ENCODE peak calls at places on chromosomes 3 and 15, in five cellular contexts. J is heart right ventricle, D is endodermal cell, Z is esophagus muscularis mucosa, T is A549. E is an unnamed sample.

GRCh38 chr15:90412356-90413194 is 24.5 kb downstream of the IQGAP1 start:
- DNase-seq in J (no peak), D (peak), Z (no peak), T (no peak), E (peak)

GRCh38 chr3:182792901-182793662 is at the start of gene ATP11B:
- DNase-seq in J (peak), D (peak), Z (peak), T (peak), E (no peak)

GRCh38 chr3:58250093-58250707 is 12.6 kb downstream of the ABHD6 start:
- DNase-seq in J (no peak), D (peak), Z (no peak), T (no peak), E (no peak)

GRCh38 chr15:50908209-50909043 is at the start of gene AP4E1:
- DNase-seq in J (peak), D (peak), Z (peak), T (peak), E (peak)

GRCh38 chr3:119585193-119585592 is 5.9 kb downstream of the ADPRH start:
- DNase-seq in J (no peak), D (no peak), Z (no peak), T (no peak), E (no peak)

GRCh38 chr3:82761858-82762257 is 1000.4 kb upstream of the GBE1 start:
- DNase-seq in J (no peak), D (no peak), Z (no peak), T (no peak), E (no peak)

GRCh38 chr3:88180398-88180999 is 30.7 kb downstream of the C3orf38 start:
- DNase-seq in J (no peak), D (no peak), Z (no peak), T (peak), E (peak)

GRCh38 chr3:190696777-190697501 is 165.6 kb downstream of the GMNC start:
- DNase-seq in J (no peak), D (no peak), Z (no peak), T (peak), E (no peak)

GRCh38 chr15:55782901-55783300 is 39.9 kb upstream of the PRTG start:
- DNase-seq in J (no peak), D (no peak), Z (no peak), T (no peak), E (no peak)

GRCh38 chr3:115638991-115639390 is 15.7 kb downstream of the GAP43 start:
- DNase-seq in J (no peak), D (no peak), Z (no peak), T (no peak), E (no peak)

GRCh38 chr3:142595581-142595950 is 627 bp upstream of the PLS1 start:
- DNase-seq in J (no peak), D (no peak), Z (peak), T (peak), E (no peak)

GRCh38 chr3:37072892-37073291 is 79.6 kb downstream of the MLH1 start:
- DNase-seq in J (no peak), D (no peak), Z (no peak), T (no peak), E (no peak)

GRCh38 chr3:69934398-69934797 is 65.1 kb upstream of the SAMMSON start:
- DNase-seq in J (no peak), D (no peak), Z (no peak), T (no peak), E (no peak)

GRCh38 chr15:41919201-41919820 is 25.5 kb upstream of the SPTBN5 start:
- DNase-seq in J (no peak), D (no peak), Z (no peak), T (no peak), E (no peak)

GRCh38 chr3:111715911-111716523 is 120.9 kb upstream of the ZBED2 start:
- DNase-seq in J (peak), D (peak), Z (peak), T (peak), E (no peak)

GRCh38 chr15:72540606-72541237 is 66.6 kb downstream of the ARIH1 start:
- DNase-seq in J (no peak), D (no peak), Z (no peak), T (no peak), E (no peak)

GRCh38 chr3:46892285-46893145 is 15.0 kb downstream of the PTH1R start:
- DNase-seq in J (peak), D (peak), Z (peak), T (peak), E (no peak)

GRCh38 chr3:60363817-60364216 is 887.4 kb downstream of the FHIT start:
- DNase-seq in J (no peak), D (no peak), Z (no peak), T (no peak), E (no peak)

GRCh38 chr3:50334339-50335075 is 6.1 kb downstream of the RASSF1 start:
- DNase-seq in J (no peak), D (no peak), Z (no peak), T (no peak), E (no peak)

GRCh38 chr3:127052121-127052561 is 69.2 kb downstream of the PLXNA1 start:
- DNase-seq in J (peak), D (no peak), Z (no peak), T (no peak), E (no peak)

GRCh38 chr3:138360272-138361192 is 12.2 kb downstream of the MRAS start:
- DNase-seq in J (peak), D (no peak), Z (no peak), T (no peak), E (no peak)

GRCh38 chr15:66129561-66129960 is 124.0 kb downstream of the MEGF11 start:
- DNase-seq in J (no peak), D (no peak), Z (no peak), T (no peak), E (no peak)

GRCh38 chr15:59169337-59169736 is 37.3 kb upstream of the LDHAL6B start:
- DNase-seq in J (no peak), D (no peak), Z (no peak), T (no peak), E (no peak)

GRCh38 chr15:62770111-62770660 is 272.4 kb upstream of the TPM1 start:
- DNase-seq in J (no peak), D (no peak), Z (no peak), T (no peak), E (no peak)

GRCh38 chr3:63914312-63914711 is 2.1 kb upstream of the SCAANT1 start:
- DNase-seq in J (no peak), D (no peak), Z (no peak), T (no peak), E (no peak)

GRCh38 chr15:51180534-51180933 is 85.8 kb upstream of the TNFAIP8L3 start:
- DNase-seq in J (no peak), D (no peak), Z (no peak), T (no peak), E (no peak)

GRCh38 chr3:32934150-32934742 is 17.2 kb upstream of the CCR4 start:
- DNase-seq in J (no peak), D (peak), Z (no peak), T (no peak), E (no peak)

GRCh38 chr3:72821170-72821781 is 27.0 kb downstream of the SHQ1 start:
- DNase-seq in J (no peak), D (no peak), Z (no peak), T (no peak), E (no peak)

GRCh38 chr15:73873889-73874511 is 636 bp downstream of the TBC1D21 start:
- DNase-seq in J (no peak), D (peak), Z (no peak), T (peak), E (peak)

GRCh38 chr3:130380398-130380797 is 34.9 kb downstream of the COL6A5 start:
- DNase-seq in J (no peak), D (no peak), Z (no peak), T (no peak), E (no peak)

GRCh38 chr3:115834068-115834467 is 210.8 kb downstream of the GAP43 start:
- DNase-seq in J (no peak), D (no peak), Z (no peak), T (no peak), E (no peak)

GRCh38 chr3:67602816-67603215 is 51.6 kb downstream of the SUCLG2 start:
- DNase-seq in J (no peak), D (no peak), Z (peak), T (no peak), E (no peak)

GRCh38 chr3:100260081-100260684 is 609 bp upstream of the TBC1D23 start:
- DNase-seq in J (peak), D (peak), Z (no peak), T (no peak), E (no peak)

GRCh38 chr15:73120269-73120668 is 68.0 kb downstream of the NEO1 start:
- DNase-seq in J (no peak), D (no peak), Z (no peak), T (no peak), E (no peak)

GRCh38 chr3:53881691-53882593 is at the start of gene ACTR8:
- DNase-seq in J (peak), D (peak), Z (peak), T (peak), E (peak)
- TF ChIP-seq CTCF in J (no peak), D (peak), Z (no peak), T (no peak), E (no peak)

DNA sequence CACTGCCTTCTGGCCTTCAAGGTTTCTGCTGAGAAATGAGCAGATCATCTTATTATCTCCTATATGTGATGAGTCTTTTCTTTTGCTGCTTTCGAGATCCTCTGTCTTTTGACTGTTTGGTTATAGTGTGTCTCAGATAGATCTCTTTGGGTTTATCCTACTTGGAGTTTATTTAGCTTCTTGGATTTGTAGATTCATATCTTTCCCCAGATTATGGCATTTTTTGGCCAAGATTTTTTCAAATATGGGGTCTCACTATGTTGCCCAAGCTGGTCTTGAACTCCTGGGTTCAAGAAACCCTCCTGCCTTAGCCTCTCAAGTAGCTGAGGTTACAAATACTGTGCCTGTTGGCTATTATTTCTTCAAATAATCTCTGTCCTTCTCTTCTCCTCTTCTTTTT is 150.3 kb downstream of the PDE8A start:
- DNase-seq in J (no peak), D (no peak), Z (no peak), T (no peak), E (no peak)
- TF ChIP-seq CTCF in J (no peak), D (no peak), Z (no peak), T (no peak), E (no peak)

GRCh38 chr3:184284696-184285095 is 8.9 kb downstream of the ECE2 start:
- DNase-seq in J (no peak), D (peak), Z (no peak), T (peak), E (no peak)
- TF ChIP-seq CTCF in J (peak), D (peak), Z (no peak), T (peak), E (no peak)

GRCh38 chr3:172478116-172478515 is 29.9 kb upstream of the GHSR start:
- DNase-seq in J (no peak), D (no peak), Z (no peak), T (no peak), E (no peak)
- TF ChIP-seq CTCF in J (no peak), D (no peak), Z (no peak), T (no peak), E (no peak)

GRCh38 chr15:45378149-45378912 is at the start of gene GATM:
- DNase-seq in J (peak), D (peak), Z (peak), T (peak), E (peak)
- TF ChIP-seq CTCF in J (peak), D (peak), Z (no peak), T (no peak), E (peak)

GRCh38 chr15:52466134-52466701 is 62.5 kb downstream of the MYO5A start:
- DNase-seq in J (peak), D (peak), Z (no peak), T (no peak), E (peak)

GRCh38 chr15:52464040-52464439 is 64.6 kb downstream of the MYO5A start:
- DNase-seq in J (no peak), D (no peak), Z (no peak), T (no peak), E (no peak)

GRCh38 chr15:52464478-52464877 is 64.2 kb downstream of the MYO5A start:
- DNase-seq in J (no peak), D (no peak), Z (no peak), T (no peak), E (peak)

GRCh38 chr15:52462806-52463360 is 65.8 kb downstream of the MYO5A start:
- DNase-seq in J (no peak), D (no peak), Z (no peak), T (no peak), E (no peak)

DNA sequence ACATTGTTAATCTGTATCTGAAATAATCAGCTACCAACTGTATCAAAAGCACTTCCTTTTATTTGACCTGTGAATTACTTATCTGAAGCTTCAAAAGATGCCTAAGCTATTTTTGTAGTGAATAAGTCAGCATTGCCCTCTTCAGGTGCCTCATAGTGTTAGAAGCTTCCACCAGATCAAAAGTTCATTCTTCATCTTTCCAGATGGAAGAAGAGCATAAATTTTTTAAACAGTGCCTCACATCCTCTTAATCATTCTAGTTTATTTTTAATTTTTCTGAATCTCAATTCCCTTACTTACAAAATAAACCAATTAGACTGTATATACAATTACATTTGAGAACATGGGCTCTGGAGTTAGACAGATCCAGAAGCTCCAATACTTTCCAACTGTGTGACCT is 65.0 kb downstream of the MYO5A start:
- DNase-seq in J (no peak), D (no peak), Z (no peak), T (no peak), E (no peak)
- TF ChIP-seq CTCF in J (peak), D (peak), Z (no peak), T (peak), E (peak)